ENCODE peak calls at places on chromosomes 3 and 15, in eight cellular contexts. Z, M, R, S, T, O, F and C are unnamed samples.
A peak's percentile ranks its signal among the peaks of the same experiment; 100 is the strongest.

GRCh38 chr3:115120597-115120996 is 26.5 kb downstream of the ZBTB20 start:
- DNase-seq in Z (no peak), M (no peak), R (no peak), S (no peak), T (no peak), O (no peak), F (no peak), C (no peak)

GRCh38 chr3:42101048-42101447 is 9.9 kb downstream of the TRAK1 start:
- DNase-seq in Z (no peak), M (no peak), R (peak; percentile 89), S (no peak), T (no peak), O (no peak), F (no peak), C (peak; percentile 53)

GRCh38 chr3:10547413-10547812 is 42.0 kb upstream of the ATP2B2 start:
- DNase-seq in Z (no peak), M (no peak), R (no peak), S (no peak), T (no peak), O (no peak), F (no peak), C (no peak)

GRCh38 chr15:74320358-74321247 is 46.8 kb downstream of the CYP11A1 start:
- DNase-seq in Z (peak; percentile 65), M (no peak), R (peak; percentile 45), S (peak; percentile 71), T (no peak), O (peak; percentile 89), F (no peak), C (no peak)

GRCh38 chr3:111954228-111954990 is 24.4 kb upstream of the ABHD10 start:
- DNase-seq in Z (no peak), M (no peak), R (peak; percentile 44), S (no peak), T (no peak), O (no peak), F (no peak), C (no peak)

GRCh38 chr3:77825045-77825827 is 785.3 kb downstream of the ROBO2 start:
- DNase-seq in Z (no peak), M (no peak), R (peak; percentile 81), S (no peak), T (no peak), O (no peak), F (no peak), C (peak; percentile 71)

GRCh38 chr15:61102281-61102680 is 126.8 kb downstream of the RORA start:
- DNase-seq in Z (no peak), M (no peak), R (no peak), S (no peak), T (no peak), O (no peak), F (no peak), C (no peak)

GRCh38 chr3:47664519-47664918 is 85.9 kb upstream of the CSPG5 start:
- DNase-seq in Z (no peak), M (no peak), R (peak; percentile 46), S (peak; percentile 13), T (no peak), O (no peak), F (no peak), C (no peak)

GRCh38 chr3:134325722-134326121 is 48.5 kb downstream of the AMOTL2 start:
- DNase-seq in Z (no peak), M (no peak), R (no peak), S (no peak), T (no peak), O (no peak), F (no peak), C (no peak)

GRCh38 chr15:70504305-70504951 is 258.9 kb downstream of the UACA start:
- DNase-seq in Z (no peak), M (no peak), R (peak; percentile 67), S (peak; percentile 90), T (no peak), O (no peak), F (no peak), C (no peak)

GRCh38 chr3:138833908-138834358 is 795 bp downstream of the PIK3CB start:
- DNase-seq in Z (no peak), M (no peak), R (no peak), S (peak; percentile 61), T (no peak), O (no peak), F (no peak), C (no peak)

GRCh38 chr3:5084224-5084623 is 37.9 kb upstream of the ARL8B start:
- DNase-seq in Z (no peak), M (no peak), R (no peak), S (no peak), T (no peak), O (no peak), F (no peak), C (no peak)

GRCh38 chr15:71729319-71729718 is 81.0 kb upstream of the NR2E3 start:
- DNase-seq in Z (no peak), M (no peak), R (no peak), S (no peak), T (no peak), O (no peak), F (no peak), C (no peak)

GRCh38 chr3:166444756-166445155 is 607.5 kb upstream of the BCHE start:
- DNase-seq in Z (no peak), M (no peak), R (no peak), S (no peak), T (no peak), O (no peak), F (no peak), C (peak; percentile 4)

GRCh38 chr15:64000183-64000710 is 46.0 kb downstream of the DAPK2 start:
- DNase-seq in Z (no peak), M (no peak), R (peak; percentile 44), S (no peak), T (no peak), O (no peak), F (no peak), C (no peak)

GRCh38 chr3:13492048-13492447 is 11.9 kb downstream of the HDAC11 start:
- DNase-seq in Z (no peak), M (no peak), R (no peak), S (no peak), T (no peak), O (no peak), F (no peak), C (no peak)

GRCh38 chr3:8499181-8499611 is 2.4 kb upstream of the LMCD1 start:
- DNase-seq in Z (no peak), M (no peak), R (no peak), S (no peak), T (no peak), O (peak; percentile 5), F (no peak), C (no peak)

GRCh38 chr3:128229077-128229837 is 76.0 kb downstream of the EEFSEC start:
- DNase-seq in Z (no peak), M (no peak), R (no peak), S (no peak), T (no peak), O (no peak), F (no peak), C (no peak)